ENCODE peak calls at places on chromosomes 1 and 21, in nine cellular contexts. W is CD4-positive, alpha-beta T cell; M is fibroblast of lung; Z is cardiac muscle cell; Y is Peyer's patch; K is tibial artery; T is heart left ventricle; U is suprapubic skin; H is lung. C is an unnamed sample.

GRCh38 chr1:54118704-54119103 is 34.1 kb downstream of the CDCP2 start:
- DNase-seq in W (no peak), M (peak; percentile 93), Z (peak; percentile 16), Y (no peak), K (no peak), T (no peak), U (no peak), H (no peak), C (no peak)

GRCh38 chr1:178689769-178690168 is 35.3 kb upstream of the RALGPS2 start:
- DNase-seq in W (no peak), M (no peak), Z (no peak), Y (no peak), K (no peak), T (no peak), U (no peak), H (no peak), C (no peak)

GRCh38 chr21:15992171-15992570 is 262.4 kb downstream of the USP25 start:
- DNase-seq in W (no peak), M (peak; percentile 49), Z (no peak), Y (no peak), K (no peak), T (no peak), U (no peak), H (no peak), C (no peak)

GRCh38 chr1:201307760-201308499 is 24.6 kb downstream of the PKP1 start:
- DNase-seq in W (no peak), M (no peak), Z (no peak), Y (peak; percentile 85), K (peak; percentile 50), T (peak; percentile 48), U (peak; percentile 91), H (no peak), C (no peak)

GRCh38 chr1:118254001-118254400 is 69.0 kb upstream of the SPAG17 start:
- DNase-seq in W (no peak), M (no peak), Z (no peak), Y (no peak), K (no peak), T (no peak), U (no peak), H (no peak), C (no peak)

GRCh38 chr1:228786361-228787129 is 51.3 kb downstream of the RHOU start:
- DNase-seq in W (no peak), M (no peak), Z (no peak), Y (no peak), K (no peak), T (no peak), U (no peak), H (no peak), C (no peak)

GRCh38 chr21:35375115-35375514 is 326.0 kb upstream of the RUNX1 start:
- DNase-seq in W (no peak), M (peak; percentile 91), Z (peak; percentile 69), Y (no peak), K (no peak), T (no peak), U (no peak), H (no peak), C (peak; percentile 39)

GRCh38 chr1:24639094-24639493 is 4.0 kb upstream of the SRRM1 start:
- DNase-seq in W (no peak), M (no peak), Z (no peak), Y (no peak), K (no peak), T (no peak), U (no peak), H (no peak), C (no peak)

GRCh38 chr1:207049974-207050391 is 1.0 kb downstream of the YOD1 start:
- DNase-seq in W (peak; percentile 37), M (peak; percentile 38), Z (peak; percentile 59), Y (peak; percentile 88), K (peak; percentile 61), T (no peak), U (no peak), H (no peak), C (no peak)

GRCh38 chr1:201384406-201384782 is 6.9 kb upstream of the TNNT2 start:
- DNase-seq in W (no peak), M (no peak), Z (no peak), Y (no peak), K (no peak), T (no peak), U (no peak), H (no peak), C (no peak)

GRCh38 chr1:225446298-225446941 is 18.6 kb upstream of the LBR start:
- DNase-seq in W (no peak), M (no peak), Z (no peak), Y (peak; percentile 44), K (no peak), T (no peak), U (peak; percentile 53), H (no peak), C (no peak)

GRCh38 chr1:68104155-68104554 is 53.7 kb upstream of the DIRAS3 start:
- DNase-seq in W (no peak), M (peak; percentile 89), Z (peak; percentile 66), Y (no peak), K (no peak), T (no peak), U (no peak), H (no peak), C (peak; percentile 71)

GRCh38 chr1:67604778-67605177 is 80.2 kb upstream of the GADD45A start:
- DNase-seq in W (no peak), M (no peak), Z (no peak), Y (no peak), K (no peak), T (no peak), U (no peak), H (no peak), C (no peak)

DNA sequence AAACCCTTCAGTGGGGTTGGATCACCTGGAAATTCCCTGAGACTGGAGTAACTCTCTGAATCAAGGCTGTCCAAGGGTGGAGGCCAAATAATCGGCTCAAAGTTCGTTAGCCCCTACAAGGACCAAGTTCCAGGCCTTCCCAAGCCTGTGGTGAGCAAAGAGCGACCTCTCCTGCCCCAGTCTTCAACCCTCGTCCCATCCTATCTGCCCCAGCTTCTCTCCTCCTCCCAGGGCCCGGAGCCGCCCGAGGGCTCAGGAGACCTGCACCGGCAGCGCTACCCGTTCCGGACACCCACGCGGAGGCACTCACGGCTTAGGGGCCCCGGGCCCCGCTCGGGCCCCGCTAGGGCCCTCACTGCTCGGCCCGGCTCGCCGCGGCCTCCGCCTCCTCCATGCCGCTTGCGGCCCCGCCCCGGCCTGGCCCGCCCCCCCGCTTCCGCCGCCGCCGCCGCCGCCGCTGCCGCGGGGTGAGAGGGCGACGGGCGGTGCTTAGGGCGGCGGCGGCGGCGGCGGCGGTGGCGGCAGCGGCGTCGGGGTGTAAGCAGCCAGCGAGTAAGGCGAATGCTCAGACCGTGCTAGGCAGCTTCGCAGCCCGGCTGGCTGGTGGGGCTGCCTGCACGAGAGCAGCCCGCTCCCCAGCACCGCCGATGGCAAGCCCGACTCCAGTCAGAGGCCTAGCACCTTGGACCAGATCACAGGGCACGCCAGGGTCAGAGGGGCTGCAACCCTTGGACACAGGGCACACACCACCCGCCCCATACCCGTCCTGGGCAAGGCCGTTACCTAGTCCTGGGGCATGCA is at the start of gene POMGNT1:
- DNase-seq in W (peak; percentile 60), M (peak; percentile 58), Z (peak; percentile 76), Y (peak; percentile 83), K (peak; percentile 60), T (peak; percentile 87), U (no peak), H (peak; percentile 65), C (no peak)
- TF ChIP-seq CTCF in W (no peak), M (no peak), Z (no peak), Y (no peak), K (no peak), T (no peak), U (no peak), H (no peak), C (peak; percentile 7)

DNA sequence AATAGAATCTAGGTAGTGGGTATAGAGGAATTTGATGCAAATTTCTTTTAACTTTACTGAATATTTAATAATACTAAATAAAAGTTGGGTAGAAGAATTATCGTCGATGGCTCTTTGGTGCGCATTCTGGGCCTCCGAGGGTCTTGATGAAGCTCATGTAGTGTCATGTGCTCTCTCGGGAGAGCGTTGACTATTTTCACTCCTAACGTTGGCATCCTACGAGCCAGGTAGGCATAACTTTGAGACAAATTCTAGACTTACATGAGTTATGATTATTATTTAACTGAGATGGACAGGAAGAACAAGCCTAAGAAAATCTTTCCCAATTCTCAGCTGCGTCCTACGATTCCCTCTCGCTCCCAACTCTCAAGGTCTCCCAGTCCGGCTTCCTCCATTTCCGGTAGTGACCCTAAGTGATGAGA is 550 bp upstream of the PCAT6 start:
- DNase-seq in W (no peak), M (no peak), Z (no peak), Y (no peak), K (no peak), T (no peak), U (no peak), H (no peak), C (no peak)
- H3K27ac ChIP-seq in W (peak overlapping the region; percentile 35), M (peak overlapping the region; percentile 70), Z (peak overlapping the region; percentile 71), Y (peak overlapping the region; percentile 72), K (peak overlapping the region; percentile 72), T (peak overlapping the region; percentile 78), U (peak overlapping the region; percentile 74), H (peak overlapping the region; percentile 50), C (peak overlapping the region; percentile 70)

DNA sequence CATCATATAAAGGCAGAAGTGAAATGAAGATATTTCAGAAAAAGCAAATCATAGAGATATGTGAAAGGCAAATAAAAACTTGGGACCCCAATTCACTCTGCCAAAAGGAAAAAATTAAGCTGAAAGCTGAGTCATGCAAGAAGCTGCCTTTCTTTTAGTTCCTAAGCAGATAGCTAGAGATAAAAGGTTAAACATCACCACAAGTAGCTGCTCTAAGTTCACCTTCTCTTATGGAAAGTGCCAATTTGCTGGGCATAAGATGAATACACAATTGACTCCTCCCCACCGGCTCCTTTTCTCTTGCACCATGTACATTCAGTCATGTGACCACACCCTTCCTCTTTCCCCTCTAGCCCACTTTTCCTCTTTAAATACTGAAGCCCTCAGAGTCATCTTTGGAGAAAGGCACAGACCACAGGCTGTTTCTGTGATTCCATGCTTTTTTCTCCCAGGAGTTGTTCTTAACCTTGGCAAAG is 5.4 kb upstream of the SUMO3 start:
- DNase-seq in W (no peak), M (no peak), Z (no peak), Y (no peak), K (no peak), T (no peak), U (no peak), H (no peak), C (no peak)
- H3K9me3 ChIP-seq in W (peaks cover 23% of the 10 kb centered on the region), M (no peaks in the 10 kb centered on the region), Z (no peaks in the 10 kb centered on the region), Y (peaks cover 7% of the 10 kb centered on the region), K (peaks cover 30% of the 10 kb centered on the region), T (peaks cover 32% of the 10 kb centered on the region), U (peaks cover 31% of the 10 kb centered on the region), H (peaks cover 8% of the 10 kb centered on the region), C (peaks cover 48% of the 10 kb centered on the region)

DNA sequence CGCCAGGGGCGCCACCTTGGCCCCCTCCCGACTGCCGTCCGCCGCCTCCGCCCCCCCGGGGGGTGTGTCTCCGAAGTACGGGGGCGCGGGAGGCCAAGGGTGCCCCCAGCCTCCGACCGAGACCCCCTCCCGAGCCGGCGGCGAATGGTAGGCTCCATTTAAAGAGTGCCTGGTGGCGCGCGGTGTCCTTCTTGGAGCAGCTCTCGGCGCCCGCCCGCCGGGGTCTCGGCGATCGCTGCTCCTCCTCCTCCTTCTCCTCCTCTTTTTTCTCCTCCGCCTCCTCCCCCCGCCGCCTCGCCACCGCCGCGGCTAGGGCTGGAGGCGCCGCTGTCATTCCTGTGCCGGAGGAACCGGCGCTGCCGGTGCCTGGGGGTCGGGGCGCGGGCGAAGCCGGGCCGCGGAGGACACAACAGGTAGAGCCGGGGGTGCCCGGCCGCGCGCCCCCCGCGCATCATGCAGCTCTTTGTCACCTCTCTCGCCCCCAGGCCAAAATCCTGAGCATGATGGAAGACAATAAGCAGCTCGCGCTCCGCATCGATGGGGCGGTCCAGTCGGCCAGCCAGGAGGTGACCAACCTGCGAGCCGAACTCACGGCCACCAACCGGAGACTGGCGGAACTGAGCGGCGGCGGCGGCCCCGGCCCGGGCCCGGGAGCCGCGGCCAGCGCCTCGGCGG is at the start of gene KAZN:
- DNase-seq in W (no peak), M (no peak), Z (no peak), Y (no peak), K (no peak), T (peak; percentile 60), U (peak; percentile 60), H (no peak), C (no peak)
- TF ChIP-seq CTCF in W (no peak), M (no peak), Z (no peak), Y (no peak), K (no peak), T (no peak), U (peak; percentile 17), H (no peak), C (no peak)

C was measured in AG04450.